ENCODE peak calls at places on chromosomes 7 and 10, in nine cellular contexts. U, D, F, G, K, N, H, R and S are unnamed samples.

GRCh38 chr10:100814751-100815474 is 69.5 kb downstream of the PAX2 start:
- DNase-seq in G (no peak), N (no peak), F (no peak), U (no peak), R (no peak), K (no peak), D (no peak), H (no peak), S (no peak)

GRCh38 chr7:47937065-47937687 is 11.1 kb downstream of the PKD1L1 start:
- DNase-seq in U (no peak), N (no peak), F (no peak), K (no peak), D (no peak), H (no peak), R (peak), G (no peak), S (no peak)

GRCh38 chr10:47222461-47222860 is 77.5 kb upstream of the GDF10 start:
- DNase-seq in N (no peak), K (no peak), D (no peak), F (no peak), H (no peak), R (no peak), G (no peak), U (no peak), S (no peak)

GRCh38 chr7:100166966-100167911 is 1.2 kb downstream of the GAL3ST4 start:
- DNase-seq in F (no peak), U (no peak), G (no peak), K (no peak), D (no peak), N (no peak), R (peak), H (no peak), S (peak)

GRCh38 chr10:5536486-5536885 is 11.7 kb downstream of the CALML3 start:
- DNase-seq in H (no peak), K (no peak), D (peak), F (no peak), R (no peak), U (no peak), G (no peak), N (peak), S (peak)

GRCh38 chr7:97094531-97094930 is 23.0 kb upstream of the SDHAF3 start:
- DNase-seq in R (no peak), D (no peak), F (no peak), U (no peak), N (no peak), H (no peak), G (no peak), K (no peak), S (no peak)

GRCh38 chr7:119983468-119983867 is 289.5 kb upstream of the KCND2 start:
- DNase-seq in G (no peak), D (no peak), F (no peak), K (no peak), U (no peak), H (no peak), N (no peak), R (no peak), S (no peak)

GRCh38 chr10:10786334-10787090 is 231.2 kb upstream of the CELF2 start:
- DNase-seq in D (no peak), F (no peak), R (no peak), N (no peak), K (no peak), H (peak), G (no peak), U (no peak), S (no peak)

GRCh38 chr7:71829499-71829898 is 582.6 kb downstream of the CALN1 start:
- DNase-seq in U (no peak), K (no peak), D (no peak), H (no peak), R (no peak), G (no peak), N (no peak), F (no peak), S (no peak)

GRCh38 chr10:125802131-125802530 is 20.9 kb downstream of the UROS start:
- DNase-seq in N (no peak), F (no peak), H (no peak), G (no peak), U (no peak), K (no peak), R (no peak), D (no peak), S (no peak)

GRCh38 chr7:39978252-39978934 is 28.3 kb downstream of the CDK13 start:
- DNase-seq in F (no peak), N (no peak), U (no peak), G (no peak), R (no peak), K (no peak), H (no peak), D (no peak), S (no peak)

GRCh38 chr7:87810726-87811125 is 65.4 kb downstream of the SLC25A40 start:
- DNase-seq in R (no peak), D (no peak), H (no peak), K (no peak), N (no peak), F (no peak), G (no peak), U (no peak), S (no peak)

GRCh38 chr7:84232653-84233052 is 38.1 kb upstream of the SEMA3A start:
- DNase-seq in G (no peak), D (no peak), K (peak), U (no peak), R (no peak), H (peak), F (no peak), N (no peak), S (no peak)

GRCh38 chr7:158372400-158373302 is 215.0 kb downstream of the PTPRN2 start:
- DNase-seq in G (no peak), R (no peak), K (no peak), H (no peak), U (no peak), F (no peak), D (no peak), N (no peak), S (peak)

GRCh38 chr10:103265712-103266329 is 11.1 kb upstream of the INA start:
- DNase-seq in R (peak), U (peak), D (no peak), H (peak), K (peak), G (no peak), N (peak), F (no peak), S (no peak)

GRCh38 chr7:103106336-103107070 is 31.6 kb downstream of the ARMC10 start:
- DNase-seq in F (peak), K (no peak), U (peak), H (no peak), R (no peak), D (no peak), N (peak), G (no peak), S (no peak)

GRCh38 chr10:99233680-99234018 is 2.0 kb downstream of the HPSE2 start:
- DNase-seq in N (no peak), R (peak), F (no peak), K (no peak), U (no peak), H (no peak), G (no peak), D (no peak), S (no peak)

GRCh38 chr7:5425507-5426225 is 2.0 kb upstream of the TNRC18 start:
- DNase-seq in H (peak), G (no peak), U (peak), R (no peak), K (peak), D (no peak), F (no peak), N (peak), S (no peak)

GRCh38 chr10:101879456-101880189 is 36.0 kb upstream of the KCNIP2 start:
- DNase-seq in R (no peak), H (peak), G (no peak), U (no peak), N (no peak), D (no peak), F (no peak), K (peak), S (no peak)

GRCh38 chr7:13715534-13715933 is 273.9 kb downstream of the ETV1 start:
- DNase-seq in N (no peak), U (no peak), F (no peak), K (no peak), H (no peak), D (no peak), R (no peak), G (no peak), S (no peak)

GRCh38 chr10:68139451-68140272 is 30.4 kb downstream of the MYPN start:
- DNase-seq in H (peak), G (no peak), N (no peak), U (no peak), K (no peak), R (no peak), F (no peak), D (no peak), S (no peak)

GRCh38 chr7:69840248-69840647 is 242.0 kb downstream of the AUTS2 start:
- DNase-seq in U (no peak), G (no peak), R (no peak), D (no peak), N (no peak), H (no peak), K (no peak), F (no peak), S (no peak)

GRCh38 chr7:20153999-20154398 is 63.2 kb downstream of the MACC1 start:
- DNase-seq in N (no peak), D (no peak), U (no peak), G (no peak), F (no peak), R (no peak), H (no peak), K (no peak), S (no peak)

GRCh38 chr10:525565-526315 is 163.7 kb downstream of the DIP2C start:
- DNase-seq in U (no peak), N (no peak), F (no peak), H (no peak), K (no peak), G (no peak), R (no peak), D (no peak), S (peak)

GRCh38 chr10:63901916-63902315 is 380.7 kb downstream of the REEP3 start:
- DNase-seq in U (no peak), K (no peak), D (no peak), F (no peak), G (no peak), H (no peak), R (no peak), N (no peak), S (no peak)

GRCh38 chr10:99733366-99733765 is 1.3 kb downstream of the CUTC start:
- DNase-seq in U (no peak), F (no peak), K (peak), N (no peak), G (no peak), D (no peak), H (peak), R (no peak), S (no peak)

GRCh38 chr7:44988718-44989117 is 9.9 kb upstream of the MYO1G start:
- DNase-seq in F (no peak), H (no peak), U (no peak), G (no peak), R (no peak), N (no peak), K (no peak), D (no peak), S (no peak)

GRCh38 chr10:44982114-44982460 is 3.5 kb upstream of the DEPP1 start:
- DNase-seq in U (no peak), N (peak), R (no peak), K (no peak), H (no peak), F (no peak), G (no peak), D (peak), S (no peak)

GRCh38 chr7:74097937-74098614 is 14.5 kb downstream of the LIMK1 start:
- DNase-seq in N (peak), K (peak), R (no peak), H (peak), F (no peak), U (peak), G (no peak), D (no peak), S (no peak)

GRCh38 chr10:68897336-68897741 is 3.8 kb upstream of the DDX50 start:
- DNase-seq in K (peak), N (peak), F (no peak), D (no peak), G (no peak), R (peak), U (peak), H (peak), S (no peak)

GRCh38 chr10:6069101-6069931 is 7.1 kb upstream of the IL2RA start:
- DNase-seq in G (no peak), R (no peak), K (no peak), U (no peak), H (no peak), D (no peak), N (peak), F (no peak), S (no peak)

GRCh38 chr10:26029858-26030257 is 95.8 kb downstream of the MYO3A start:
- DNase-seq in D (no peak), N (no peak), G (no peak), F (no peak), U (no peak), R (no peak), K (no peak), H (no peak), S (no peak)

DNA sequence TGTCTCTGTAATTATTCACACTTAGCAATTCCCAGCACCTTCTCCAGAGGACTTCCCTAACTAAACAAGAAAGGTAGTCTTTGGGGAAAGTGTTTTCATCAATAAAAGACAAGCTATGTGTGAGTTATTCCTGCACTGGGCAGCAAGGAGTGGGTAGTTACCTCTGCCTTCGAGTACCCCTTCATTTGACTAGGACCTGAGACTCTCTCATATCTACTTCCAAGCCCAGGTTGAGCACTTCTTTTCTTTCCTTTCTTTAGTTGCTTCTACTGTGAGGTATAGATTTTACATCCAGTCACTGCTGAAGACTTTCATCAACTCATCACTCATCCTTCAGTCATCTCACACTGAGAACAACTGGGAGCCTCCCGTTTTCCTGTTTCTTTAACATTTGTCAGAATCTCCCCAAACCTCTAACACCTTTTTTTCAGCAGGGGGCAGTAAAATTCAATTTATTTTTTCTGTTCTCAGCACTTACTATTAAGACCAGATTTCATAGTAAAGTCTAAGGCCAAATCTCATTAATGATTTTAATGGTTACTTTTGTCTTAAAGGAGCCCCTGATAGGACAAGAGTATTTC is 80.1 kb upstream of the PRSS1 start:
- DNase-seq in F (no peak), K (no peak), D (no peak), H (peak), N (no peak), U (peak), G (no peak), R (no peak), S (no peak)
- TF ChIP-seq CTCF in F (no peak), K (no peak), D (peak), H (peak), N (peak), U (peak), G (peak), R (peak), S (peak)

GRCh38 chr7:42700376-42701327 is 211.2 kb downstream of the C7orf25 start:
- DNase-seq in R (no peak), H (peak), U (no peak), F (no peak), K (no peak), D (no peak), N (peak), G (no peak), S (no peak)
- TF ChIP-seq CTCF in R (no peak), H (peak), U (peak), F (no peak), K (no peak), D (no peak), N (no peak), G (no peak), S (peak)

DNA sequence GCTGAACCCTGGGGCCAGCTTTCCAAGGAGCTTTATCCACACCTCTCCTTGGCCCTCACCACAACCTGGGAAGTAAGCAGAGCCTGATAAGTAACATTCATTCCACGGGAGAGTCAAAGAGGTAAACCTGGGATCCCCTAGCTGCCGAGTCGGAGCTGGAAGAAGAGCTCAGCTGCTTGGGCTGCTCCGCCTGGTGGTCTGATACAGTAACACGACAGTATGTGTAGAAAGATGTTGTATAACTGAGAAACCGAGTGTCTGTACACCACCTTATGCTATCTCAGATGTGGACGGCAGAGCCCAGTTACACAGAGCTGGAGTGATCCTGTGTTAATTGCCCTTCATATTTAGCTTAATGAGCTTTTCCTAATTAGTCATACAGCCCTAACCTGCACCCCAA is 151.3 kb upstream of the KMT2E start:
- DNase-seq in F (no peak), R (no peak), G (no peak), H (no peak), N (no peak), D (no peak), K (peak), U (peak), S (no peak)
- TF ChIP-seq CTCF in F (peak), R (no peak), G (no peak), H (peak), N (no peak), D (no peak), K (peak), U (peak), S (peak)

DNA sequence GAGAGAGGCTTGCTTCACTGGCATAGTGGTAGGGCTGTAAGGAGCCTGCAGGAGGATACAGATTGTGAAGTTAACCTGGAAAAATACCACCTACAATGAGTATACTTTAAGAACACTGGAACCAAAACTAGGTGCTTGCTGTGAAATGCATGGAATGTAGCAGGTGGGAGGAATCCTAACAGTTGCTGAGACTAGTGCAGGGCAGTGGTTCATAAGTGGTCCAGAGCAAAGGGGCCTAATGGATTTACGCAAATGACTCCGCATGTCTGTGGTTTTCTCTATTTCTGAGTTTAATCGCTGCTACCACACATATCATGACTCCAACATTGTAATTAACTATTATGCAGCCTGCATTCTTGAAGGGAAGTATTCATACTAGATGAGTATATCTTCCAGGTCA is 218.4 kb downstream of the CHRM2 start:
- DNase-seq in F (no peak), R (no peak), K (no peak), U (no peak), N (no peak), H (no peak), G (no peak), D (no peak), S (no peak)
- TF ChIP-seq CTCF in F (no peak), R (no peak), K (no peak), U (no peak), N (no peak), H (no peak), G (no peak), D (no peak), S (no peak)